ENCODE peak calls at places on chromosomes 1 and 21, in six cellular contexts. E is endothelial cell, O is amniotic stem cell, J is B cell, I is pons, Z is T-helper 1 cell. L is an unnamed sample.

GRCh38 chr1:111513410-111514020 is 10.1 kb upstream of the ADORA3 start:
- DNase-seq in E (no peak), O (no peak), J (no peak), I (peak), Z (no peak), L (peak)

GRCh38 chr21:44989538-44989888 is 49.7 kb downstream of the SLX9 start:
- DNase-seq in E (no peak), O (no peak), J (no peak), I (no peak), Z (no peak), L (no peak)

GRCh38 chr1:19799233-19799876 is 361 bp downstream of the TMCO4 start:
- DNase-seq in E (peak), O (peak), J (peak), I (no peak), Z (peak), L (peak)

GRCh38 chr1:179164494-179164893 is 65.0 kb downstream of the ABL2 start:
- DNase-seq in E (no peak), O (no peak), J (no peak), I (no peak), Z (no peak), L (no peak)

GRCh38 chr1:174791863-174792262 is 207.9 kb upstream of the CACYBP start:
- DNase-seq in E (no peak), O (no peak), J (no peak), I (no peak), Z (no peak), L (no peak)

GRCh38 chr1:17475729-17476128 is 36.3 kb upstream of the RCC2 start:
- DNase-seq in E (no peak), O (peak), J (no peak), I (no peak), Z (no peak), L (no peak)

GRCh38 chr21:41374177-41374712 is 12.4 kb downstream of the MX2 start:
- DNase-seq in E (no peak), O (no peak), J (no peak), I (no peak), Z (no peak), L (no peak)

GRCh38 chr1:10192263-10192662 is 18.1 kb upstream of the KIF1B start:
- DNase-seq in E (no peak), O (no peak), J (no peak), I (no peak), Z (no peak), L (no peak)

GRCh38 chr21:42524341-42525227 is 10.9 kb downstream of the SLC37A1 start:
- DNase-seq in E (no peak), O (no peak), J (peak), I (no peak), Z (no peak), L (no peak)

GRCh38 chr21:38800924-38801744 is 4.6 kb upstream of the ETS2 start:
- DNase-seq in E (no peak), O (no peak), J (no peak), I (no peak), Z (no peak), L (no peak)